ENCODE peak calls at places on chromosomes 6 and 20, in nine cellular contexts. G, W, Q, T, X, I, C, D and A are unnamed samples.

GRCh38 chr6:114707081-114707480 is 364.3 kb upstream of the HS3ST5 start:
- DNase-seq in G (no peak), W (no peak), Q (no peak), T (no peak), X (no peak), I (no peak), C (no peak), D (no peak), A (no peak)

GRCh38 chr6:30759575-30760239 is 15.4 kb upstream of the IER3 start:
- DNase-seq in G (no peak), W (no peak), Q (no peak), T (no peak), X (no peak), I (no peak), C (no peak), D (no peak), A (no peak)

GRCh38 chr6:127146935-127147334 is 28.5 kb downstream of the RSPO3 start:
- DNase-seq in G (no peak), W (no peak), Q (no peak), T (no peak), X (no peak), I (no peak), C (no peak), D (no peak), A (no peak)

GRCh38 chr20:47956261-47956995 is 171.1 kb upstream of the SULF2 start:
- DNase-seq in G (no peak), W (no peak), Q (no peak), T (peak; percentile 81), X (no peak), I (no peak), C (no peak), D (no peak), A (no peak)

GRCh38 chr6:89412071-89413005 is at the start of gene RRAGD:
- DNase-seq in G (peak; percentile 73), W (no peak), Q (peak; percentile 66), T (peak; percentile 86), X (peak; percentile 9), I (peak; percentile 67), C (no peak), D (peak; percentile 92), A (peak; percentile 83)

GRCh38 chr20:37714973-37715657 is 21.3 kb downstream of the CTNNBL1 start:
- DNase-seq in G (no peak), W (no peak), Q (no peak), T (no peak), X (no peak), I (no peak), C (no peak), D (no peak), A (no peak)

GRCh38 chr6:146990284-146990683 is 213.9 kb upstream of the STXBP5 start:
- DNase-seq in G (no peak), W (no peak), Q (no peak), T (no peak), X (no peak), I (no peak), C (no peak), D (no peak), A (no peak)

GRCh38 chr6:125729983-125730382 is 19.4 kb upstream of the HEY2 start:
- DNase-seq in G (no peak), W (no peak), Q (no peak), T (no peak), X (no peak), I (no peak), C (no peak), D (no peak), A (no peak)

GRCh38 chr6:168851460-168852103 is 402.1 kb downstream of the THBS2 start:
- DNase-seq in G (no peak), W (no peak), Q (no peak), T (no peak), X (no peak), I (no peak), C (no peak), D (no peak), A (no peak)

GRCh38 chr6:34414999-34415858 is 10.6 kb downstream of the RPS10 start:
- DNase-seq in G (peak; percentile 62), W (no peak), Q (peak; percentile 58), T (peak; percentile 78), X (peak; percentile 82), I (no peak), C (no peak), D (peak; percentile 69), A (no peak)

GRCh38 chr6:118594877-118595276 is 46.8 kb downstream of the PLN start:
- DNase-seq in G (no peak), W (no peak), Q (no peak), T (no peak), X (no peak), I (no peak), C (peak; percentile 29), D (no peak), A (no peak)

GRCh38 chr6:22658183-22658582 is 88.8 kb downstream of the HDGFL1 start:
- DNase-seq in G (no peak), W (no peak), Q (no peak), T (no peak), X (no peak), I (no peak), C (no peak), D (no peak), A (no peak)

GRCh38 chr6:155085582-155086253 is 90.6 kb downstream of the TIAM2 start:
- DNase-seq in G (no peak), W (no peak), Q (peak; percentile 59), T (no peak), X (peak; percentile 79), I (no peak), C (no peak), D (no peak), A (no peak)

GRCh38 chr20:19729672-19730071 is 28.4 kb upstream of the RIN2 start:
- DNase-seq in G (no peak), W (no peak), Q (no peak), T (no peak), X (no peak), I (no peak), C (no peak), D (no peak), A (no peak)

GRCh38 chr20:31842471-31843157 is 2.8 kb downstream of the FOXS1 start:
- DNase-seq in G (no peak), W (no peak), Q (no peak), T (peak; percentile 56), X (no peak), I (no peak), C (no peak), D (no peak), A (no peak)

GRCh38 chr6:112258636-112259336 is 4.4 kb upstream of the LAMA4 start:
- DNase-seq in G (no peak), W (no peak), Q (no peak), T (no peak), X (no peak), I (no peak), C (no peak), D (no peak), A (no peak)

GRCh38 chr20:57053067-57053466 is 213.4 kb downstream of the BMP7 start:
- DNase-seq in G (no peak), W (no peak), Q (no peak), T (peak; percentile 11), X (no peak), I (no peak), C (no peak), D (no peak), A (no peak)

GRCh38 chr6:46042355-46042999 is 26.8 kb upstream of the CLIC5 start:
- DNase-seq in G (peak; percentile 30), W (no peak), Q (no peak), T (no peak), X (peak; percentile 34), I (no peak), C (peak; percentile 68), D (no peak), A (no peak)

GRCh38 chr6:160221423-160221822 is 37.2 kb downstream of the SLC22A2 start:
- DNase-seq in G (no peak), W (peak; percentile 12), Q (no peak), T (no peak), X (no peak), I (no peak), C (no peak), D (no peak), A (no peak)

GRCh38 chr20:49281913-49282467 is 4.1 kb upstream of the ZNFX1 start:
- DNase-seq in G (no peak), W (no peak), Q (no peak), T (no peak), X (no peak), I (no peak), C (no peak), D (no peak), A (no peak)

GRCh38 chr20:49279677-49280462 is 2.0 kb upstream of the ZNFX1 start:
- DNase-seq in G (no peak), W (no peak), Q (no peak), T (no peak), X (peak; percentile 32), I (no peak), C (no peak), D (no peak), A (no peak)

GRCh38 chr20:49282584-49283171 is 4.8 kb upstream of the ZNFX1 start:
- DNase-seq in G (no peak), W (no peak), Q (no peak), T (no peak), X (peak; percentile 25), I (no peak), C (no peak), D (no peak), A (no peak)

GRCh38 chr20:49280463-49281058 is 2.7 kb upstream of the ZNFX1 start:
- DNase-seq in G (no peak), W (no peak), Q (no peak), T (no peak), X (no peak), I (no peak), C (no peak), D (no peak), A (no peak)

GRCh38 chr20:49281059-49281912 is 3.4 kb upstream of the ZNFX1 start:
- DNase-seq in G (no peak), W (no peak), Q (no peak), T (no peak), X (peak; percentile 64), I (no peak), C (no peak), D (peak; percentile 35), A (no peak)
- TF ChIP-seq POLR2A in G (no peak), W (no peak), Q (no peak), T (no peak), X (peak; percentile 44), I (peak; percentile 30), C (no peak), D (no peak), A (no peak)

GRCh38 chr6:2957696-2958330 is 13.6 kb downstream of the SERPINB6 start:
- DNase-seq in G (no peak), W (no peak), Q (no peak), T (no peak), X (no peak), I (no peak), C (no peak), D (no peak), A (no peak)
- TF ChIP-seq POLR2AphosphoS5 in G (no peak), W (no peak), Q (no peak), T (no peak), X (no peak), I (no peak), C (no peak), D (peak; percentile 12), A (no peak)

GRCh38 chr20:32988008-32988407 is 16.2 kb downstream of the SUN5 start:
- DNase-seq in G (no peak), W (no peak), Q (no peak), T (no peak), X (no peak), I (no peak), C (no peak), D (no peak), A (no peak)
- TF ChIP-seq EP300 in G (no peak), W (no peak), Q (no peak), T (no peak), X (no peak), I (no peak), C (no peak), D (no peak), A (no peak)

GRCh38 chr6:131063028-131063763 is at the start of gene EPB41L2:
- DNase-seq in G (peak; percentile 92), W (peak; percentile 26), Q (peak; percentile 86), T (peak; percentile 94), X (peak; percentile 86), I (peak; percentile 93), C (peak; percentile 96), D (peak; percentile 85), A (peak; percentile 90)
- TF ChIP-seq POLR2A in G (peak; percentile 73), W (peak; percentile 92), Q (no peak), T (peak; percentile 67), X (peak; percentile 54), I (peak; percentile 76), C (peak; percentile 25), D (no peak), A (no peak)